ENCODE peak calls at places on chromosome 18, in eight cellular contexts. O, G, D, E, V, R, J and Z are unnamed samples.

GRCh38 chr18:68520406-68521075 is 194.4 kb downstream of the TMX3 start:
- DNase-seq in O (no peak), G (no peak), D (no peak), E (peak; percentile 34), V (no peak), R (no peak), J (peak; percentile 45), Z (peak; percentile 76)

GRCh38 chr18:3294435-3295080 is 32.6 kb downstream of the MYL12B start:
- DNase-seq in O (no peak), G (peak; percentile 76), D (no peak), E (no peak), V (no peak), R (no peak), J (peak; percentile 27), Z (no peak)

GRCh38 chr18:75124967-75125358 is 84.0 kb downstream of the PTGR3 start:
- DNase-seq in O (no peak), G (no peak), D (no peak), E (no peak), V (no peak), R (no peak), J (no peak), Z (peak; percentile 16)

GRCh38 chr18:37674570-37674969 is 109.0 kb upstream of the CELF4 start:
- DNase-seq in O (no peak), G (no peak), D (no peak), E (no peak), V (no peak), R (no peak), J (no peak), Z (no peak)

GRCh38 chr18:13676499-13676898 is 49.9 kb downstream of the FAM210A start:
- DNase-seq in O (no peak), G (no peak), D (no peak), E (no peak), V (no peak), R (no peak), J (no peak), Z (no peak)

GRCh38 chr18:73717570-73717969 is 430.1 kb downstream of the FBXO15 start:
- DNase-seq in O (no peak), G (peak; percentile 6), D (no peak), E (peak; percentile 22), V (no peak), R (no peak), J (peak; percentile 42), Z (peak; percentile 79)

GRCh38 chr18:26655614-26656400 is 107.5 kb upstream of the KCTD1 start:
- DNase-seq in O (peak; percentile 20), G (peak; percentile 89), D (peak; percentile 48), E (peak; percentile 69), V (peak; percentile 51), R (peak; percentile 76), J (peak; percentile 75), Z (peak; percentile 59)

GRCh38 chr18:26405190-26405781 is 143.1 kb downstream of the KCTD1 start:
- DNase-seq in O (peak; percentile 46), G (peak; percentile 47), D (no peak), E (peak; percentile 35), V (no peak), R (peak; percentile 48), J (peak; percentile 58), Z (peak; percentile 62)

GRCh38 chr18:79386547-79386946 is 9.2 kb upstream of the NFATC1 start:
- DNase-seq in O (no peak), G (no peak), D (no peak), E (no peak), V (no peak), R (no peak), J (no peak), Z (no peak)

GRCh38 chr18:57792741-57793629 is 10.1 kb downstream of the ATP8B1 start:
- DNase-seq in O (peak; percentile 92), G (no peak), D (no peak), E (no peak), V (no peak), R (no peak), J (peak; percentile 27), Z (no peak)

GRCh38 chr18:5498452-5498851 is 45.3 kb downstream of the EPB41L3 start:
- DNase-seq in O (no peak), G (no peak), D (no peak), E (no peak), V (no peak), R (no peak), J (no peak), Z (no peak)

GRCh38 chr18:37385846-37386435 is 179.7 kb downstream of the CELF4 start:
- DNase-seq in O (peak; percentile 44), G (no peak), D (no peak), E (peak; percentile 79), V (peak; percentile 33), R (peak; percentile 56), J (peak; percentile 26), Z (peak; percentile 47)

GRCh38 chr18:72410399-72410798 is 133.7 kb downstream of the CBLN2 start:
- DNase-seq in O (no peak), G (no peak), D (no peak), E (no peak), V (no peak), R (no peak), J (no peak), Z (peak; percentile 27)

GRCh38 chr18:39958876-39959275 is 1996.2 kb upstream of the PIK3C3 start:
- DNase-seq in O (no peak), G (peak; percentile 33), D (no peak), E (no peak), V (no peak), R (no peak), J (peak; percentile 16), Z (no peak)

GRCh38 chr18:27400001-27400400 is 214.9 kb upstream of the CHST9 start:
- DNase-seq in O (no peak), G (peak; percentile 83), D (no peak), E (no peak), V (no peak), R (peak; percentile 37), J (no peak), Z (peak; percentile 17)

GRCh38 chr18:44679912-44680270 is 797 bp upstream of the SETBP1 start:
- DNase-seq in O (peak; percentile 29), G (peak; percentile 62), D (peak; percentile 66), E (peak; percentile 81), V (no peak), R (peak; percentile 81), J (peak; percentile 81), Z (peak; percentile 7)

GRCh38 chr18:50614838-50615237 is 55.0 kb downstream of the MAPK4 start:
- DNase-seq in O (no peak), G (no peak), D (no peak), E (peak; percentile 29), V (no peak), R (no peak), J (peak; percentile 70), Z (no peak)

GRCh38 chr18:21449367-21450250 is 150.9 kb downstream of the ESCO1 start:
- DNase-seq in O (no peak), G (peak; percentile 21), D (no peak), E (no peak), V (no peak), R (no peak), J (no peak), Z (no peak)

GRCh38 chr18:27824275-27824674 is 352.7 kb downstream of the CDH2 start:
- DNase-seq in O (no peak), G (no peak), D (no peak), E (no peak), V (no peak), R (no peak), J (no peak), Z (no peak)

GRCh38 chr18:59873616-59874015 is 26.2 kb upstream of the PMAIP1 start:
- DNase-seq in O (peak; percentile 64), G (no peak), D (no peak), E (no peak), V (no peak), R (no peak), J (peak; percentile 17), Z (no peak)

DNA sequence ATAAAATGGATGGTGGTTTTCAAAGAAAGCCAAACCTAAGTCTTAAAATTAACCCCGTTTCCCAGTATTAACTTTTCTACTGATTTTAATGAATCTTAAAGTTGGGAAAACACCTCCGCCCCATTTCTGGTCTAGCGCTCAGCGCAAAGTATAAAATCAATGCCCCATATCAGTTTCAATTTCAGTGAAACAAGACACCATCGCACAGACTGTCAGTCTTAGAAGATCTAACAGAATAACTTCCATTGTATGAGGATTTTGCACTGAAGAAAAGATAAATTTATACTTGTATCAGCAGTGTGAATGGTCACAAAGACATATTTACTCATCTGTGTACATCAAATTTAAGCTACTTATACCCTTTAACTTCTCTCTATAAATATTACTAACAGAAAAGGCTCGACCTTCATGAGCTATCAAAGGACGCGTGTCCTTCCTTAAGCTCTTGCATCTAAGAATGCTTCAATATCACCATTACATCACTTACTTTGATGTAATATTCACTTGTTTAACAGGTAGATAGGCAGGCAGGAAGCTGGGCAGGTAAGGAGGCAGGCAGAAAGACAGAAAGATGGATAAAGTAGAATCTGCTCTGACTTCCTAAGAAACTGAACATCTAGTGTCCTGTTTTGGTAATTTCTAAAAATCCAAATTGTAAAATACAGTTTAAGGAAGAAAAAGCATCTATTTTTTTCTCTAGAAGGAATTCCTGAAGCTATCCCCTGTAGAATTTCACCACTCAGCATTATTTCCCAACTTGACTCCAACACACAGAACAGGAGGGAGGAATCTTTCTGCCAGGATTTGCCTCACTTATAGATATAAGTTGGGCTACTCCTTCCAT is 183.0 kb downstream of the TCF4 start:
- DNase-seq in O (no peak), G (no peak), D (no peak), E (peak; percentile 65), V (no peak), R (no peak), J (peak; percentile 39), Z (no peak)
- H3K4me1 ChIP-seq in O (peaks cover 48% of the 10 kb centered on the region), G (peaks cover 5% of the 10 kb centered on the region), D (no peaks in the 10 kb centered on the region), E (peaks cover 35% of the 10 kb centered on the region), V (peaks cover 27% of the 10 kb centered on the region), R (peaks cover 73% of the 10 kb centered on the region), J (peaks cover 30% of the 10 kb centered on the region), Z (peaks cover 16% of the 10 kb centered on the region)

DNA sequence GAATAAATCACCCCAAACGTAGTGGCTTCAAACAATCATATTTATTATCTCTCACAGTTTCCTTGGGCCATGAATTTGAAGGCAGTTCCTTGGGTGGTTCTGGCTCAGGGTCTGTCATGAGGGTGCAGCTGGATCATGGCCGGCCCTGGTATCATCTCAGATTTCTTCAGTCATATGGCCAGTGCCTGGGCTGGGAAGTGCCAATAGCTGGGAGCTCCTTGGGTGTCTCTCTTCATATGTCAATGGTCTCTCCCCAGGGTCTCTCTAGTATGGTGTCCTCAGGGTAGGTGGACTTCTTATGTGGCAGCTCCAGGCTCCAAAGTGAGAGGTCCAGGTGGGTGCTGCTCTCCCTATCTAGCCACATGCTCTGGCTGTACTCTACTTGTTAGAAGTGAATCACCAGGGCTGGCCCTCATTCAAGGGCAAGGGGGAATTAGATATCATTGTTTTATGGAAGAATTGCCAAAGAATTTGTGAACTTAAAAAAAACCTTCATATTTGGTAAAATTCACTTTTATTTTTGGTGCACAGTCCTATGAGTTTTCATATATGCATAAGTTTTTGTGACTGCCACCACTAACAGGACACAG is 15.4 kb downstream of the FHOD3 start:
- DNase-seq in O (no peak), G (no peak), D (no peak), E (peak; percentile 25), V (no peak), R (no peak), J (peak; percentile 26), Z (no peak)
- H3K9ac ChIP-seq in O (no peak overlapping the region), G (no peak overlapping the region), D (no peak overlapping the region), E (no peak overlapping the region), V (no peak overlapping the region), R (no peak overlapping the region), J (no peak overlapping the region), Z (peak overlapping the region; percentile 75)

GRCh38 chr18:11985532-11985931 is 4.2 kb downstream of the IMPA2 start:
- DNase-seq in O (no peak), G (no peak), D (no peak), E (no peak), V (no peak), R (no peak), J (no peak), Z (no peak)
- H3K4me1 ChIP-seq in O (peaks cover 6% of the 10 kb centered on the region), G (peaks cover 11% of the 10 kb centered on the region), D (peaks cover 18% of the 10 kb centered on the region), E (peaks cover 17% of the 10 kb centered on the region), V (peaks cover 10% of the 10 kb centered on the region), R (peaks cover 40% of the 10 kb centered on the region), J (no peaks in the 10 kb centered on the region), Z (peaks cover 17% of the 10 kb centered on the region)

GRCh38 chr18:34991152-34991551 is 50.1 kb upstream of the MAPRE2 start:
- DNase-seq in O (no peak), G (no peak), D (no peak), E (no peak), V (no peak), R (no peak), J (no peak), Z (no peak)
- H3K9ac ChIP-seq in O (no peak overlapping the region), G (no peak overlapping the region), D (no peak overlapping the region), E (no peak overlapping the region), V (no peak overlapping the region), R (no peak overlapping the region), J (no peak overlapping the region), Z (no peak overlapping the region)